ENCODE peak calls at places on chromosomes 5 and 9, in eight cellular contexts. U is fibroblast of mammary gland, V is body of pancreas, J is GM12864, K is lower leg skin, N is GM12878, S is AG09309, D is neural progenitor cell. Q is an unnamed sample.

GRCh38 chr5:102863058-102863457 is 108.0 kb downstream of the PAM start:
- DNase-seq in V (no peak), S (no peak), N (no peak), J (no peak), U (no peak), K (no peak), D (no peak), Q (no peak)

GRCh38 chr5:3607541-3608147 is 12.0 kb downstream of the IRX1 start:
- DNase-seq in J (no peak), N (no peak), S (no peak), D (no peak), V (no peak), K (no peak), U (no peak), Q (no peak)

GRCh38 chr5:174608631-174609097 is 115.7 kb upstream of the MSX2 start:
- DNase-seq in N (no peak), J (no peak), V (peak; percentile 79), K (peak; percentile 90), S (no peak), U (no peak), D (peak; percentile 39), Q (peak; percentile 7)

GRCh38 chr9:35072461-35073275 is at the start of gene VCP:
- DNase-seq in D (peak; percentile 99), N (peak; percentile 98), J (peak; percentile 98), V (peak; percentile 99), U (peak; percentile 99), S (peak; percentile 97), K (peak; percentile 100), Q (peak; percentile 99)

GRCh38 chr9:37037744-37038640 is 3.9 kb upstream of the PAX5 start:
- DNase-seq in U (no peak), V (no peak), J (no peak), N (no peak), K (peak; percentile 54), S (no peak), D (peak; percentile 79), Q (no peak)

GRCh38 chr9:128249914-128250838 is 25.6 kb downstream of the GOLGA2 start:
- DNase-seq in K (peak; percentile 98), D (peak; percentile 94), S (no peak), V (peak; percentile 96), U (peak; percentile 75), J (peak; percentile 50), N (peak; percentile 25), Q (peak; percentile 97)

GRCh38 chr5:3599283-3600105 is 3.9 kb downstream of the IRX1 start:
- DNase-seq in U (peak; percentile 29), N (no peak), J (no peak), D (peak; percentile 79), K (peak; percentile 84), S (no peak), V (no peak), Q (peak; percentile 77)

GRCh38 chr9:92686954-92687353 is 17.0 kb upstream of the IPPK start:
- DNase-seq in D (no peak), S (no peak), K (peak; percentile 71), J (no peak), V (no peak), U (no peak), N (no peak), Q (peak; percentile 21)

GRCh38 chr5:160315968-160316367 is 3.6 kb upstream of the CCNJL start:
- DNase-seq in S (no peak), J (no peak), N (no peak), V (peak; percentile 17), U (no peak), K (no peak), D (no peak), Q (peak; percentile 88)

GRCh38 chr9:69601698-69602097 is 70.5 kb downstream of the APBA1 start:
- DNase-seq in N (no peak), S (no peak), D (no peak), V (no peak), K (no peak), U (no peak), J (no peak), Q (no peak)

GRCh38 chr5:104361932-104362331 is 799.3 kb upstream of the NUDT12 start:
- DNase-seq in U (no peak), S (no peak), N (no peak), J (no peak), V (no peak), D (no peak), K (no peak), Q (no peak)

GRCh38 chr9:118686940-118687339 is 682.3 kb downstream of the BRINP1 start:
- DNase-seq in S (no peak), K (no peak), D (no peak), N (no peak), J (no peak), U (no peak), V (no peak), Q (no peak)

GRCh38 chr9:70954126-70954525 is 167.3 kb downstream of the TRPM3 start:
- DNase-seq in S (peak; percentile 82), N (no peak), U (peak; percentile 68), J (no peak), K (no peak), V (no peak), D (peak; percentile 81), Q (peak; percentile 65)

GRCh38 chr5:141734501-141735231 is 52.6 kb upstream of the ARAP3 start:
- DNase-seq in D (peak; percentile 90), U (peak; percentile 56), K (no peak), J (no peak), N (no peak), S (peak; percentile 4), V (peak; percentile 25), Q (peak; percentile 90)

GRCh38 chr5:43174586-43174985 is 17.4 kb upstream of the NIM1K start:
- DNase-seq in N (no peak), K (no peak), V (no peak), U (no peak), S (no peak), D (no peak), J (no peak), Q (peak; percentile 10)

GRCh38 chr9:20499013-20499412 is 123.3 kb downstream of the MLLT3 start:
- DNase-seq in V (no peak), U (no peak), J (no peak), D (no peak), N (no peak), S (no peak), K (no peak), Q (no peak)

GRCh38 chr9:20494035-20494434 is 128.3 kb downstream of the MLLT3 start:
- DNase-seq in S (no peak), D (no peak), J (no peak), N (no peak), U (no peak), V (no peak), K (no peak), Q (no peak)

GRCh38 chr9:20495133-20495532 is 127.2 kb downstream of the MLLT3 start:
- DNase-seq in K (no peak), N (no peak), J (no peak), U (no peak), S (no peak), V (no peak), D (peak; percentile 9), Q (no peak)

GRCh38 chr9:20492772-20493171 is 129.5 kb downstream of the MLLT3 start:
- DNase-seq in K (no peak), S (no peak), U (no peak), J (no peak), V (no peak), D (no peak), N (no peak), Q (no peak)

DNA sequence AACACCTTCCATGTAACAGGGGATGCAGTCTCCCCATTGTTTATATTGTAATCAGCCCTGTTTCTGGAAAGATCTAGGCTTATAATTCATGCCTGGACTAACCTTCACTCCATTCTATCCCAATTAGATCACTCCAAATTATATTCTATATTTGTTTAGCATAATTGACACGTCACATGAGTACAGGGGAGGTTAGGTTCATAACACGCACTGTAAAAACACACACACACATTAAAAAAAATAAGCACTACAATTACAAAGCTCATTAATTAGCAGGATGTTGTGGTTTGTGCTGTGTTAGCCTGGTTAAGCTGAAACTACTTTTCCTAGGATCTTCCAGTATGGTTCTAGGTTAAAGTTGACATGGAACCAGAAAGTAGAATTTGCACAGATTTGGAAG is 126.0 kb downstream of the MLLT3 start:
- DNase-seq in N (no peak), U (no peak), D (no peak), S (no peak), K (no peak), J (no peak), V (no peak), Q (no peak)
- H3K4me3 ChIP-seq in N (no peak overlapping the region), U (no peak overlapping the region), D (no peak overlapping the region), S (no peak overlapping the region), K (no peak overlapping the region), J (no peak overlapping the region), V (no peak overlapping the region), Q (no peak overlapping the region)

DNA sequence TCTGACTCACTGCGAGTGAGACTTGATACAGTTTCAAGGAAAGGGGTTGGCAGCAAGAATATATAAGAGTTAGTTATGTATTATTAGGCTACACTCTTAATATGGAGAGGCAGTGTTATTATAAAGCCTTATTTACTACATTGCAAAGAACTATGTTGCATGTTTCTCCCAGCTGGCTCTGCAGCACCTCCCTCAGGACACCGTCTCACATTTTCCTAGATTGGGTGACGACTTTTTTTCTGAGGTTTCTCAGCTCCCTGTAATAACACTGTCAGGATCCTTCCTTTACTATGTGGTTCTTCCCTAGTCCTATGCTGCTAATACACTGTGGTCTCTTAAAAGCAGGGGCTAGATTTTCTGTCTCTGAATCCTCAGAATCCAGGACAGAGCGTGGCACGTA is 153.7 kb downstream of the INSYN2B start:
- DNase-seq in N (no peak), K (no peak), S (no peak), U (no peak), J (no peak), V (no peak), D (no peak), Q (peak; percentile 24)
- TF ChIP-seq CTCF in N (peak; percentile 7), K (no peak), S (peak; percentile 35), U (peak; percentile 23), J (no peak), V (no peak), D (peak; percentile 22), Q (peak; percentile 22)

GRCh38 chr9:99820330-99821186 is 1.1 kb upstream of the NR4A3 start:
- DNase-seq in K (peak; percentile 95), U (peak; percentile 95), N (no peak), V (peak; percentile 79), D (no peak), J (peak; percentile 59), S (peak; percentile 51), Q (peak; percentile 63)
- H3K4me3 ChIP-seq in K (peak overlapping the region; percentile 71), U (peak overlapping the region; percentile 81), N (peak overlapping the region; percentile 91), V (peak overlapping the region; percentile 85), D (peak overlapping the region; percentile 93), J (peak overlapping the region; percentile 91), S (peak overlapping the region; percentile 66), Q (peak overlapping the region; percentile 69)

GRCh38 chr5:173394701-173395100 is 66.5 kb upstream of the STC2 start:
- DNase-seq in D (no peak), J (no peak), U (peak; percentile 33), V (no peak), K (peak; percentile 74), S (no peak), N (no peak), Q (no peak)

GRCh38 chr5:173397531-173397930 is 69.3 kb upstream of the STC2 start:
- DNase-seq in U (no peak), V (no peak), S (no peak), N (no peak), J (no peak), D (no peak), K (peak; percentile 64), Q (no peak)

GRCh38 chr5:173396311-173396993 is 68.2 kb upstream of the STC2 start:
- DNase-seq in D (peak; percentile 67), N (no peak), S (no peak), V (no peak), J (no peak), K (peak; percentile 82), U (no peak), Q (peak; percentile 6)

GRCh38 chr5:173395933-173396308 is 67.7 kb upstream of the STC2 start:
- DNase-seq in K (peak; percentile 49), U (no peak), J (no peak), S (no peak), D (no peak), V (no peak), N (no peak), Q (no peak)

GRCh38 chr5:173395257-173395932 is 67.2 kb upstream of the STC2 start:
- DNase-seq in J (no peak), S (peak; percentile 33), U (peak; percentile 71), V (no peak), D (no peak), N (no peak), K (peak; percentile 53), Q (peak; percentile 38)
- TF ChIP-seq CTCF in J (no peak), S (peak; percentile 73), U (peak; percentile 57), V (no peak), D (peak; percentile 14), N (no peak), K (no peak), Q (peak; percentile 6)